ENCODE peak calls at places on chromosomes 2 and 18, in six cellular contexts. One of them, this sample, is unnamed.

GRCh38 chr2:48319863-48320262 is 210.1 kb upstream of the STON1 start:
- DNase-seq in H1: no peak
- DNase-seq in IMR-90: no peak
- DNase-seq in H9: no peak
- DNase-seq in mesendoderm: no peak
- DNase-seq in mesenchymal stem cell: no peak
- DNase-seq in this sample: no peak

GRCh38 chr2:234378440-234378839 is 118.4 kb downstream of the ARL4C start:
- DNase-seq in mesenchymal stem cell: no peak
- DNase-seq in IMR-90: peak
- DNase-seq in H9: no peak
- DNase-seq in H1: no peak
- DNase-seq in mesendoderm: no peak
- DNase-seq in this sample: no peak

GRCh38 chr2:228731517-228731916 is 539.6 kb downstream of the PID1 start:
- DNase-seq in IMR-90: peak
- DNase-seq in mesenchymal stem cell: peak
- DNase-seq in H9: no peak
- DNase-seq in mesendoderm: peak
- DNase-seq in H1: no peak
- DNase-seq in this sample: no peak

GRCh38 chr2:25078171-25079049 is 36.5 kb downstream of the EFR3B start:
- DNase-seq in H1: no peak
- DNase-seq in mesendoderm: peak
- DNase-seq in H9: no peak
- DNase-seq in IMR-90: peak
- DNase-seq in mesenchymal stem cell: peak
- DNase-seq in this sample: no peak

GRCh38 chr2:4866198-4866597 is 826.0 kb upstream of the SOX11 start:
- DNase-seq in mesendoderm: no peak
- DNase-seq in H1: no peak
- DNase-seq in mesenchymal stem cell: no peak
- DNase-seq in H9: no peak
- DNase-seq in IMR-90: no peak
- DNase-seq in this sample: no peak

GRCh38 chr2:150295544-150295943 is 191.9 kb downstream of the RND3 start:
- DNase-seq in H1: no peak
- DNase-seq in H9: no peak
- DNase-seq in mesendoderm: no peak
- DNase-seq in mesenchymal stem cell: no peak
- DNase-seq in IMR-90: no peak
- DNase-seq in this sample: no peak

GRCh38 chr2:150076281-150076680 is 411.2 kb downstream of the RND3 start:
- DNase-seq in H9: no peak
- DNase-seq in IMR-90: peak
- DNase-seq in mesendoderm: no peak
- DNase-seq in mesenchymal stem cell: peak
- DNase-seq in H1: no peak
- DNase-seq in this sample: no peak

GRCh38 chr2:42267530-42267929 is 93.5 kb downstream of the COX7A2L start:
- DNase-seq in mesendoderm: no peak
- DNase-seq in H1: no peak
- DNase-seq in mesenchymal stem cell: no peak
- DNase-seq in IMR-90: no peak
- DNase-seq in H9: no peak
- DNase-seq in this sample: no peak

GRCh38 chr2:61493523-61493942 is 22.6 kb upstream of the USP34 start:
- DNase-seq in H1: no peak
- DNase-seq in IMR-90: peak
- DNase-seq in H9: no peak
- DNase-seq in mesenchymal stem cell: peak
- DNase-seq in mesendoderm: no peak
- DNase-seq in this sample: no peak

GRCh38 chr2:227183657-227184367 is 19.4 kb downstream of the COL4A3 start:
- DNase-seq in IMR-90: no peak
- DNase-seq in mesendoderm: no peak
- DNase-seq in mesenchymal stem cell: no peak
- DNase-seq in H9: no peak
- DNase-seq in H1: no peak
- DNase-seq in this sample: no peak

GRCh38 chr2:10006248-10007147 is 36.9 kb upstream of the KLF11 start:
- DNase-seq in H1: no peak
- DNase-seq in H9: no peak
- DNase-seq in mesenchymal stem cell: no peak
- DNase-seq in IMR-90: no peak
- DNase-seq in mesendoderm: peak
- DNase-seq in this sample: no peak

GRCh38 chr18:27921392-27921791 is 255.5 kb downstream of the CDH2 start:
- DNase-seq in IMR-90: no peak
- DNase-seq in H1: no peak
- DNase-seq in H9: peak
- DNase-seq in mesenchymal stem cell: peak
- DNase-seq in mesendoderm: peak
- DNase-seq in this sample: no peak

GRCh38 chr18:7117390-7118355 is at the start of gene LAMA1:
- DNase-seq in H1: peak
- DNase-seq in mesendoderm: peak
- DNase-seq in mesenchymal stem cell: no peak
- DNase-seq in IMR-90: peak
- DNase-seq in H9: peak
- DNase-seq in this sample: peak

GRCh38 chr18:61471832-61472406 is 138.7 kb downstream of the CDH20 start:
- DNase-seq in H1: no peak
- DNase-seq in mesenchymal stem cell: no peak
- DNase-seq in H9: no peak
- DNase-seq in IMR-90: no peak
- DNase-seq in mesendoderm: peak
- DNase-seq in this sample: peak

GRCh38 chr2:31402388-31402787 is 12.2 kb downstream of the XDH start:
- DNase-seq in H1: no peak
- DNase-seq in mesenchymal stem cell: peak
- DNase-seq in IMR-90: peak
- DNase-seq in mesendoderm: peak
- DNase-seq in H9: no peak
- DNase-seq in this sample: no peak
- H3K4me2 ChIP-seq in H1: no peak
- H3K4me2 ChIP-seq in mesenchymal stem cell: no peak
- H3K4me2 ChIP-seq in IMR-90: no peak
- H3K4me2 ChIP-seq in mesendoderm: no peak
- H3K4me2 ChIP-seq in H9: no peak
- H3K4me2 ChIP-seq in this sample: no peak

GRCh38 chr2:55357164-55357563 is 62.5 kb downstream of the CCDC88A start:
- DNase-seq in mesenchymal stem cell: no peak
- DNase-seq in H1: no peak
- DNase-seq in IMR-90: no peak
- DNase-seq in mesendoderm: no peak
- DNase-seq in H9: no peak
- DNase-seq in this sample: no peak
- H2BK15ac ChIP-seq in mesenchymal stem cell: no peak
- H2BK15ac ChIP-seq in H1: no peak
- H2BK15ac ChIP-seq in IMR-90: no peak
- H2BK15ac ChIP-seq in mesendoderm: no peak
- H2BK15ac ChIP-seq in H9: no peak
- H2BK15ac ChIP-seq in this sample: no peak

GRCh38 chr2:68359889-68360288 is 5.2 kb upstream of the PLEK start:
- DNase-seq in mesendoderm: no peak
- DNase-seq in H9: no peak
- DNase-seq in mesenchymal stem cell: no peak
- DNase-seq in IMR-90: no peak
- DNase-seq in H1: no peak
- DNase-seq in this sample: no peak
- H3K4me2 ChIP-seq in mesendoderm: no peak
- H3K4me2 ChIP-seq in H9: no peak
- H3K4me2 ChIP-seq in mesenchymal stem cell: no peak
- H3K4me2 ChIP-seq in IMR-90: no peak
- H3K4me2 ChIP-seq in H1: no peak
- H3K4me2 ChIP-seq in this sample: no peak

DNA sequence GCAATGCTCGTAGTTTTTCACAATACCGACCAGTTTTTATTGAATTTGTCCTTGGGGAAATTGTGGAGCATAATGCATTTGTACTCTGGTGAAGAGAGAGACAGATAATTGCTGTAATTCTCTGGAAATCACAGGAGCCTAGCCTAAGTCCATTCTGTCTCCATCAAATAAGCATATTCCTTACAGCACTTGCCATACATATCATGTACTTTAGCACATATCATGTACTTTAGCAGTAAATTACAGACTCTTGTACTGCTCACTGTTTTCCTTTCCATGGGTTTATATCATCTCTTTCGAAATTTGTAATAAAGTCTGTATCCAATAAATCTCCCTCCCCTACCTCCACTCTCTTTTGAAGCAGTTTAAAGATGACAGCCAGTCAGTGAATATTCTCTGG is 355.3 kb downstream of the CNTNAP5 start:
- DNase-seq in mesendoderm: no peak
- DNase-seq in mesenchymal stem cell: no peak
- DNase-seq in IMR-90: no peak
- DNase-seq in H9: no peak
- DNase-seq in H1: no peak
- DNase-seq in this sample: no peak
- H2BK15ac ChIP-seq in mesendoderm: no peak
- H2BK15ac ChIP-seq in mesenchymal stem cell: no peak
- H2BK15ac ChIP-seq in IMR-90: no peak
- H2BK15ac ChIP-seq in H9: no peak
- H2BK15ac ChIP-seq in H1: no peak
- H2BK15ac ChIP-seq in this sample: no peak

DNA sequence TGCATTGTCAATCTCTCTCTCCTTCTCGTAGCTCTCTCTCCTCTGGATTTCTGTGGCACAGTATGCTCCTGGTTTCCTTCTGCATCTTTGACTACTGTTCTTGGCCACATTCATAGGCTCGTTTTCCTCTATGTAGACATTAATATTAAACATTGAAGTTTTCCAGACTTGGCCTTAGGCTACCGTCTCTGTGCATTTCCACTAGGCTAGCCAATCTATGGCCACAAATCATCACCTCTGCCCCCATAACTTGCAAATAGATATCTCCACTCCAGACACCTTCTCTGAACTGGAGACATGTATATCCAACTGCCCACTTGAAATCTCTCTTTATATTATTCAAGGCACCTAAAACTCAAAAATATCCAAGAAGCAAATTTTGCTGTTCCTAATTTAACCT is 768.5 kb downstream of the TSN start:
- DNase-seq in mesendoderm: no peak
- DNase-seq in H1: no peak
- DNase-seq in IMR-90: no peak
- DNase-seq in mesenchymal stem cell: no peak
- DNase-seq in H9: no peak
- DNase-seq in this sample: no peak
- H3K4me2 ChIP-seq in mesendoderm: no peak
- H3K4me2 ChIP-seq in H1: no peak
- H3K4me2 ChIP-seq in IMR-90: no peak
- H3K4me2 ChIP-seq in mesenchymal stem cell: no peak
- H3K4me2 ChIP-seq in H9: no peak
- H3K4me2 ChIP-seq in this sample: no peak

GRCh38 chr2:212940816-212941215 is 210.6 kb downstream of the IKZF2 start:
- DNase-seq in mesendoderm: peak
- DNase-seq in IMR-90: peak
- DNase-seq in H1: no peak
- DNase-seq in mesenchymal stem cell: peak
- DNase-seq in H9: peak
- DNase-seq in this sample: peak

GRCh38 chr2:212939777-212940531 is 211.5 kb downstream of the IKZF2 start:
- DNase-seq in H1: no peak
- DNase-seq in mesenchymal stem cell: no peak
- DNase-seq in mesendoderm: peak
- DNase-seq in IMR-90: no peak
- DNase-seq in H9: peak
- DNase-seq in this sample: no peak

GRCh38 chr2:212938144-212938793 is 213.1 kb downstream of the IKZF2 start:
- DNase-seq in H9: no peak
- DNase-seq in mesendoderm: no peak
- DNase-seq in IMR-90: no peak
- DNase-seq in H1: no peak
- DNase-seq in mesenchymal stem cell: no peak
- DNase-seq in this sample: no peak

GRCh38 chr2:212943351-212943750 is 208.1 kb downstream of the IKZF2 start:
- DNase-seq in IMR-90: no peak
- DNase-seq in mesendoderm: no peak
- DNase-seq in H1: no peak
- DNase-seq in mesenchymal stem cell: no peak
- DNase-seq in H9: no peak
- DNase-seq in this sample: no peak

DNA sequence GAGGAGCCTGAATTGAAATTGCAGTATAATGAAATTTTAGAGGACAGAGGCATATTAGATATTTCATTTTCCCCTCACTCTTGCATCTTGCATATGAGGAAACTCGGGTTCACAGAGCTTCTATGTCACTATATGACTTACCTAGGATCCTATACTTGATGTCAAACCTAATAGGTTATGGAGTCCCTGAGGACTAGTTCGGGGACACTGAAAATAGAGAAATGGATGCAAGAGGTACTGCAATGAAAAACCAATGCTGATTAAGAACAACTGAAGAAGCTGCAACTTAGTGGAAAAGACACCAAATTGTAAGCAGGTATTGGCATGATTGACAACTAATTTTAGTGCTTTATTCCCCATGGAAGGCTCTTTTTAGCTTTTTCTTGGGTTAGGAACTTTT is 210.1 kb downstream of the IKZF2 start:
- DNase-seq in mesenchymal stem cell: no peak
- DNase-seq in H9: no peak
- DNase-seq in H1: no peak
- DNase-seq in mesendoderm: no peak
- DNase-seq in IMR-90: no peak
- DNase-seq in this sample: no peak
- H2BK15ac ChIP-seq in mesenchymal stem cell: no peak
- H2BK15ac ChIP-seq in H9: no peak
- H2BK15ac ChIP-seq in H1: no peak
- H2BK15ac ChIP-seq in mesendoderm: peak
- H2BK15ac ChIP-seq in IMR-90: no peak
- H2BK15ac ChIP-seq in this sample: no peak

DNA sequence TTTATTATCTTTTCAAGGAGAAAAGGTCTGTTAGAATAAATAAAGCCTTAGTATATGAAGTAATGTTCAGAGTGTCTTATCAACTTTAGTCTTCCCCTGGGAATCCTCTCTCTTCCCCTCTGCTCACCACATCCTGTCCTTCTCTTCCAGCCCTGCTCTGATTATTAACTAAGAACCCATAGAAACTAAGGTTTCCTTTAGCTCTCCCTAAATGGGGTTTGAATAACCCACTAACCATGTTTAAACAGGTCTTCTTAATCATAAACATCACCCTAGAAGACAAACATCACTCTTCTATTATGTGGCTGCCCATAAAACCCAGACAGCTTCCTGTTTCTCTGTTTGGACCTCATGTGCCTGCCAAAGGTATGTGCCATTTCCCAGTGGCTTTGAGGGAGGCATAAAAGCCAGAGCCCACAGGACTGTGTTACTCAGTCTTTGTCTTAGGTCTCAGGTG is 50.1 kb downstream of the SLC14A1 start:
- DNase-seq in mesendoderm: no peak
- DNase-seq in H9: no peak
- DNase-seq in IMR-90: peak
- DNase-seq in mesenchymal stem cell: peak
- DNase-seq in H1: no peak
- DNase-seq in this sample: no peak
- H3K4me2 ChIP-seq in mesendoderm: no peak
- H3K4me2 ChIP-seq in H9: no peak
- H3K4me2 ChIP-seq in IMR-90: no peak
- H3K4me2 ChIP-seq in mesenchymal stem cell: no peak
- H3K4me2 ChIP-seq in H1: no peak
- H3K4me2 ChIP-seq in this sample: no peak

This sample was measured in neuronal stem cell.